ENCODE peak calls at places on chromosomes 6 and 20, in five cellular contexts. One of them, this sample, is unnamed.

GRCh38 chr20:57707849-57708693 is 1.7 kb downstream of the PMEPA1 start:
- DNase-seq in PC-3: peak; percentile 40
- DNase-seq in hepatocyte: no peak
- DNase-seq in GM23338: no peak
- DNase-seq in neuronal stem cell: no peak
- DNase-seq in this sample: no peak

GRCh38 chr6:156916108-156916801 is 139.1 kb downstream of the ARID1B start:
- DNase-seq in PC-3: no peak
- DNase-seq in hepatocyte: no peak
- DNase-seq in GM23338: no peak
- DNase-seq in neuronal stem cell: no peak
- DNase-seq in this sample: no peak

GRCh38 chr6:10413850-10414765 is 766 bp downstream of the TFAP2A start:
- DNase-seq in PC-3: peak; percentile 69
- DNase-seq in hepatocyte: peak; percentile 46
- DNase-seq in GM23338: peak; percentile 66
- DNase-seq in neuronal stem cell: no peak
- DNase-seq in this sample: no peak

GRCh38 chr6:149636116-149636515 is 12.4 kb downstream of the KATNA1 start:
- DNase-seq in PC-3: peak; percentile 69
- DNase-seq in hepatocyte: no peak
- DNase-seq in GM23338: peak; percentile 41
- DNase-seq in neuronal stem cell: no peak
- DNase-seq in this sample: no peak

GRCh38 chr6:3882865-3883264 is 33.7 kb downstream of the FAM50B start:
- DNase-seq in PC-3: no peak
- DNase-seq in hepatocyte: no peak
- DNase-seq in GM23338: no peak
- DNase-seq in neuronal stem cell: no peak
- DNase-seq in this sample: no peak

GRCh38 chr6:2476376-2476775 is 231.0 kb upstream of the GMDS start:
- DNase-seq in PC-3: peak; percentile 90
- DNase-seq in hepatocyte: peak; percentile 63
- DNase-seq in GM23338: no peak
- DNase-seq in neuronal stem cell: no peak
- DNase-seq in this sample: no peak

GRCh38 chr6:111734068-111734825 is 128.6 kb upstream of the TRAF3IP2 start:
- DNase-seq in PC-3: no peak
- DNase-seq in hepatocyte: no peak
- DNase-seq in GM23338: no peak
- DNase-seq in neuronal stem cell: no peak
- DNase-seq in this sample: no peak

GRCh38 chr6:34476941-34477340 is 11.1 kb downstream of the PACSIN1 start:
- DNase-seq in PC-3: no peak
- DNase-seq in hepatocyte: no peak
- DNase-seq in GM23338: no peak
- DNase-seq in neuronal stem cell: no peak
- DNase-seq in this sample: no peak

GRCh38 chr6:134117409-134117808 is 65.0 kb upstream of the SLC2A12 start:
- DNase-seq in PC-3: no peak
- DNase-seq in hepatocyte: no peak
- DNase-seq in GM23338: no peak
- DNase-seq in neuronal stem cell: no peak
- DNase-seq in this sample: peak; percentile 19

GRCh38 chr6:43714311-43715055 is 26.9 kb upstream of the MRPS18A start:
- DNase-seq in PC-3: no peak
- DNase-seq in hepatocyte: peak; percentile 65
- DNase-seq in GM23338: no peak
- DNase-seq in neuronal stem cell: no peak
- DNase-seq in this sample: peak; percentile 81

GRCh38 chr6:112016335-112016734 is 37.6 kb upstream of the CCN6 start:
- DNase-seq in PC-3: peak; percentile 65
- DNase-seq in hepatocyte: no peak
- DNase-seq in GM23338: no peak
- DNase-seq in neuronal stem cell: no peak
- DNase-seq in this sample: no peak

GRCh38 chr6:78629154-78629721 is 238.1 kb upstream of the IRAK1BP1 start:
- DNase-seq in PC-3: no peak
- DNase-seq in hepatocyte: no peak
- DNase-seq in GM23338: peak; percentile 72
- DNase-seq in neuronal stem cell: no peak
- DNase-seq in this sample: peak; percentile 9

GRCh38 chr20:34369265-34369664 is 6.2 kb downstream of the ITCH start:
- DNase-seq in PC-3: peak; percentile 72
- DNase-seq in hepatocyte: no peak
- DNase-seq in GM23338: no peak
- DNase-seq in neuronal stem cell: no peak
- DNase-seq in this sample: no peak

GRCh38 chr6:17115251-17116089 is 13.6 kb downstream of the STMND1 start:
- DNase-seq in PC-3: peak; percentile 88
- DNase-seq in hepatocyte: peak; percentile 75
- DNase-seq in GM23338: no peak
- DNase-seq in neuronal stem cell: no peak
- DNase-seq in this sample: no peak

GRCh38 chr6:113565306-113565705 is 291.8 kb upstream of the MARCKS start:
- DNase-seq in PC-3: no peak
- DNase-seq in hepatocyte: no peak
- DNase-seq in GM23338: no peak
- DNase-seq in neuronal stem cell: no peak
- DNase-seq in this sample: no peak

GRCh38 chr6:17418281-17419188 is 25.1 kb downstream of the CAP2 start:
- DNase-seq in PC-3: peak; percentile 70
- DNase-seq in hepatocyte: no peak
- DNase-seq in GM23338: no peak
- DNase-seq in neuronal stem cell: no peak
- DNase-seq in this sample: no peak

GRCh38 chr6:111871725-111872520 is 1.3 kb downstream of the FYN start:
- DNase-seq in PC-3: peak; percentile 26
- DNase-seq in hepatocyte: peak; percentile 33
- DNase-seq in GM23338: peak; percentile 70
- DNase-seq in neuronal stem cell: peak; percentile 30
- DNase-seq in this sample: peak; percentile 71

GRCh38 chr6:23890543-23891227 is 235.3 kb upstream of the NRSN1 start:
- DNase-seq in PC-3: peak; percentile 47
- DNase-seq in hepatocyte: no peak
- DNase-seq in GM23338: no peak
- DNase-seq in neuronal stem cell: no peak
- DNase-seq in this sample: no peak

GRCh38 chr6:71808865-71809264 is 77.5 kb upstream of the RIMS1 start:
- DNase-seq in PC-3: no peak
- DNase-seq in hepatocyte: no peak
- DNase-seq in GM23338: no peak
- DNase-seq in neuronal stem cell: no peak
- DNase-seq in this sample: no peak

GRCh38 chr6:129370268-129370916 is 339.6 kb downstream of the ARHGAP18 start:
- DNase-seq in PC-3: peak; percentile 66
- DNase-seq in hepatocyte: peak; percentile 53
- DNase-seq in GM23338: peak; percentile 71
- DNase-seq in neuronal stem cell: peak; percentile 29
- DNase-seq in this sample: peak; percentile 24

GRCh38 chr6:145278163-145278807 is 457.0 kb downstream of the EPM2A start:
- DNase-seq in PC-3: no peak
- DNase-seq in hepatocyte: no peak
- DNase-seq in GM23338: no peak
- DNase-seq in neuronal stem cell: no peak
- DNase-seq in this sample: no peak

GRCh38 chr6:157217198-157217893 is 106.0 kb downstream of the TMEM242 start:
- DNase-seq in PC-3: no peak
- DNase-seq in hepatocyte: no peak
- DNase-seq in GM23338: no peak
- DNase-seq in neuronal stem cell: no peak
- DNase-seq in this sample: no peak

GRCh38 chr6:90413867-90414266 is 117.2 kb upstream of the BACH2 start:
- DNase-seq in PC-3: no peak
- DNase-seq in hepatocyte: peak; percentile 61
- DNase-seq in GM23338: peak; percentile 86
- DNase-seq in neuronal stem cell: no peak
- DNase-seq in this sample: peak; percentile 73

GRCh38 chr6:26250806-26251075 is 114.3 kb upstream of the BTN3A2 start:
- DNase-seq in PC-3: no peak
- DNase-seq in hepatocyte: no peak
- DNase-seq in GM23338: no peak
- DNase-seq in neuronal stem cell: no peak
- DNase-seq in this sample: no peak

GRCh38 chr6:68235192-68235812 is 399.8 kb upstream of the ADGRB3 start:
- DNase-seq in PC-3: peak; percentile 27
- DNase-seq in hepatocyte: no peak
- DNase-seq in GM23338: no peak
- DNase-seq in neuronal stem cell: no peak
- DNase-seq in this sample: no peak

GRCh38 chr20:35991142-35991771 is 22.9 kb downstream of the CNBD2 start:
- DNase-seq in PC-3: peak; percentile 68
- DNase-seq in hepatocyte: peak; percentile 44
- DNase-seq in GM23338: peak; percentile 59
- DNase-seq in neuronal stem cell: no peak
- DNase-seq in this sample: peak; percentile 49

GRCh38 chr6:92617726-92618125 is 801.6 kb downstream of the EPHA7 start:
- DNase-seq in PC-3: no peak
- DNase-seq in hepatocyte: no peak
- DNase-seq in GM23338: no peak
- DNase-seq in neuronal stem cell: no peak
- DNase-seq in this sample: no peak

GRCh38 chr6:168319279-168320051 is at the start of gene DACT2:
- DNase-seq in PC-3: no peak
- DNase-seq in hepatocyte: peak; percentile 63
- DNase-seq in GM23338: peak; percentile 67
- DNase-seq in neuronal stem cell: no peak
- DNase-seq in this sample: peak; percentile 82

GRCh38 chr6:143536866-143537691 is 25.6 kb upstream of the FUCA2 start:
- DNase-seq in PC-3: peak; percentile 56
- DNase-seq in hepatocyte: peak; percentile 84
- DNase-seq in GM23338: peak; percentile 86
- DNase-seq in neuronal stem cell: peak; percentile 47
- DNase-seq in this sample: peak; percentile 83

DNA sequence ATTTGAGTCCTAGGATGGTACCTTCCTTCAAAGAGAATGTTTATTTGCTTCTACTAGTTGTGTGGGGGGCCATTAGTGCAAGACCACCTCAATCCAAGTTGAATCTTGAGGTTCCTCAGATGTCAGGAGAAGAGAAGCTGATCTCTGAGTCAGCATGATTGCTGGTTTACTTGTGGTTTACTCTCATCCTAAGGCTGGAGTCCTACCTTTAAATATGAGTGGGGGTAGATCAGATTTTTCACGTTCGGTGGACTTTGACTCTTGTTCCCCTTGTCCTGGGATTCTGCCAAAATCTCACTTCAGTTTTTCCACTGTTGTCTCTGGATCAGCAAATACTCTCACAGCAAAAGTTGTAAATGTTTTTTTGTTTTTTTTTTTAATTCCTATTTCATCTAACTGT is 84.6 kb upstream of the F13A1 start:
- DNase-seq in PC-3: no peak
- DNase-seq in hepatocyte: peak; percentile 24
- DNase-seq in GM23338: no peak
- DNase-seq in neuronal stem cell: no peak
- DNase-seq in this sample: no peak
- H3K4me1 ChIP-seq in PC-3: no peaks in the 10 kb centered on the region
- H3K4me1 ChIP-seq in hepatocyte: no peaks in the 10 kb centered on the region
- H3K4me1 ChIP-seq in GM23338: no peaks in the 10 kb centered on the region
- H3K4me1 ChIP-seq in neuronal stem cell: no peaks in the 10 kb centered on the region
- H3K4me1 ChIP-seq in this sample: no peaks in the 10 kb centered on the region

GRCh38 chr6:42316390-42316970 is 98.8 kb upstream of the MRPS10 start:
- DNase-seq in PC-3: peak; percentile 81
- DNase-seq in hepatocyte: peak; percentile 41
- DNase-seq in GM23338: peak; percentile 44
- DNase-seq in neuronal stem cell: no peak
- DNase-seq in this sample: no peak

GRCh38 chr6:42316981-42317380 is 99.3 kb upstream of the MRPS10 start:
- DNase-seq in PC-3: peak; percentile 45
- DNase-seq in hepatocyte: no peak
- DNase-seq in GM23338: no peak
- DNase-seq in neuronal stem cell: no peak
- DNase-seq in this sample: no peak

GRCh38 chr6:42315220-42315990 is 97.7 kb upstream of the MRPS10 start:
- DNase-seq in PC-3: no peak
- DNase-seq in hepatocyte: no peak
- DNase-seq in GM23338: no peak
- DNase-seq in neuronal stem cell: no peak
- DNase-seq in this sample: no peak

GRCh38 chr6:42314571-42314950 is 96.9 kb upstream of the MRPS10 start:
- DNase-seq in PC-3: peak; percentile 65
- DNase-seq in hepatocyte: no peak
- DNase-seq in GM23338: no peak
- DNase-seq in neuronal stem cell: no peak
- DNase-seq in this sample: no peak

DNA sequence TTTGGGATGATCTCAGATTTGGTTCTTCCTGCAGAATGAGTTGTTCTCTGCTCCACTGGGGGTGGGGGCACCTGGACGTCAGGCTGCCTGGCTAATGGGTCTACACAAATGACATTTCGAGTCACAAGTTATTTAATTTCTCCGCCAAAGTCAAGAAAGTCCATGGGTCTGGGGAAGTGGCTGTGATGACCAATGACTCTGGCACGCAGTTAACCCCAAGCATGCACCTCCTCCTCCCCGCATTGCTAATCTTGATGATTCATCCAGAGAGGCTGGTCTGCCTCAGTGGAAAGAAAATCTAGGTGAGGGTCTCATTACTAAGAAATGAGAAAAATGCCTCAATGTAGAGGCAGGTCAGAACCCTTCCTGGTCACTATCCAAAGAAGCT is 98.3 kb upstream of the MRPS10 start:
- DNase-seq in PC-3: peak; percentile 99
- DNase-seq in hepatocyte: peak; percentile 72
- DNase-seq in GM23338: peak; percentile 43
- DNase-seq in neuronal stem cell: no peak
- DNase-seq in this sample: no peak
- H3K27ac ChIP-seq in PC-3: peak overlapping the region; percentile 99
- H3K27ac ChIP-seq in hepatocyte: peak overlapping the region; percentile 80
- H3K27ac ChIP-seq in GM23338: peak overlapping the region; percentile 41
- H3K27ac ChIP-seq in neuronal stem cell: no peak overlapping the region
- H3K27ac ChIP-seq in this sample: peak overlapping the region; percentile 34

GRCh38 chr6:6614096-6614964 is 25.8 kb downstream of the LY86 start:
- DNase-seq in PC-3: no peak
- DNase-seq in hepatocyte: no peak
- DNase-seq in GM23338: no peak
- DNase-seq in neuronal stem cell: no peak
- DNase-seq in this sample: no peak
- H3K4me2 ChIP-seq in PC-3: no peak overlapping the region
- H3K4me2 ChIP-seq in hepatocyte: no peak overlapping the region
- H3K4me2 ChIP-seq in GM23338: no peak overlapping the region
- H3K4me2 ChIP-seq in neuronal stem cell: no peak overlapping the region
- H3K4me2 ChIP-seq in this sample: no peak overlapping the region

GRCh38 chr20:33111306-33111705 is 31.9 kb downstream of the BPIFB4 start:
- DNase-seq in PC-3: no peak
- DNase-seq in hepatocyte: no peak
- DNase-seq in GM23338: no peak
- DNase-seq in neuronal stem cell: no peak
- DNase-seq in this sample: no peak

GRCh38 chr20:33110147-33110825 is 30.8 kb downstream of the BPIFB4 start:
- DNase-seq in PC-3: no peak
- DNase-seq in hepatocyte: no peak
- DNase-seq in GM23338: no peak
- DNase-seq in neuronal stem cell: no peak
- DNase-seq in this sample: no peak

GRCh38 chr20:33112547-33113386 is 33.3 kb downstream of the BPIFB4 start:
- DNase-seq in PC-3: no peak
- DNase-seq in hepatocyte: no peak
- DNase-seq in GM23338: no peak
- DNase-seq in neuronal stem cell: no peak
- DNase-seq in this sample: no peak

GRCh38 chr20:33105336-33105924 is 26.0 kb downstream of the BPIFB4 start:
- DNase-seq in PC-3: no peak
- DNase-seq in hepatocyte: no peak
- DNase-seq in GM23338: no peak
- DNase-seq in neuronal stem cell: no peak
- DNase-seq in this sample: no peak

GRCh38 chr20:33108641-33109040 is 29.2 kb downstream of the BPIFB4 start:
- DNase-seq in PC-3: no peak
- DNase-seq in hepatocyte: no peak
- DNase-seq in GM23338: no peak
- DNase-seq in neuronal stem cell: no peak
- DNase-seq in this sample: no peak
- H3K4me1 ChIP-seq in PC-3: no peaks in the 10 kb centered on the region
- H3K4me1 ChIP-seq in hepatocyte: peaks cover 9% of the 10 kb centered on the region
- H3K4me1 ChIP-seq in GM23338: peaks cover 4% of the 10 kb centered on the region
- H3K4me1 ChIP-seq in neuronal stem cell: no peaks in the 10 kb centered on the region
- H3K4me1 ChIP-seq in this sample: no peaks in the 10 kb centered on the region